ENCODE peak calls at places on chromosomes 7 and 10, in four cellular contexts. One of them, this sample, is unnamed.
A peak's percentile ranks its signal among the peaks of the same experiment; 100 is the strongest.

GRCh38 chr7:148665211-148665610 is 33.5 kb upstream of the CUL1 start:
- DNase-seq in HepG2: no peak
- DNase-seq in GM12878: no peak
- DNase-seq in K562: no peak
- DNase-seq in this sample: no peak

GRCh38 chr7:79984210-79984609 is 150.4 kb upstream of the GNAI1 start:
- DNase-seq in K562: no peak
- DNase-seq in GM12878: no peak
- DNase-seq in HepG2: no peak
- DNase-seq in this sample: no peak

GRCh38 chr10:69232252-69232651 is 12.1 kb downstream of the HKDC1 start:
- DNase-seq in GM12878: no peak
- DNase-seq in K562: no peak
- DNase-seq in HepG2: no peak
- DNase-seq in this sample: no peak

GRCh38 chr7:128835231-128835751 is 5.1 kb downstream of the FLNC start:
- DNase-seq in HepG2: no peak
- DNase-seq in K562: no peak
- DNase-seq in GM12878: no peak
- DNase-seq in this sample: no peak

GRCh38 chr10:110225756-110226554 is 18.6 kb downstream of the MXI1 start:
- DNase-seq in K562: peak; percentile 85
- DNase-seq in HepG2: peak; percentile 83
- DNase-seq in GM12878: no peak
- DNase-seq in this sample: peak; percentile 90

GRCh38 chr10:12501851-12502525 is 152.6 kb downstream of the CAMK1D start:
- DNase-seq in GM12878: no peak
- DNase-seq in HepG2: no peak
- DNase-seq in K562: no peak
- DNase-seq in this sample: no peak

GRCh38 chr7:27346531-27347260 is 104.1 kb downstream of the EVX1 start:
- DNase-seq in GM12878: no peak
- DNase-seq in HepG2: peak; percentile 66
- DNase-seq in K562: no peak
- DNase-seq in this sample: peak; percentile 75

GRCh38 chr7:99440195-99440594 is 1.5 kb downstream of the CPSF4 start:
- DNase-seq in GM12878: no peak
- DNase-seq in HepG2: no peak
- DNase-seq in K562: no peak
- DNase-seq in this sample: no peak

GRCh38 chr10:132339276-132339675 is 7.3 kb downstream of the LRRC27 start:
- DNase-seq in GM12878: no peak
- DNase-seq in K562: no peak
- DNase-seq in HepG2: no peak
- DNase-seq in this sample: no peak

GRCh38 chr10:123175389-123176387 is 21.5 kb downstream of the BUB3 start:
- DNase-seq in GM12878: no peak
- DNase-seq in HepG2: no peak
- DNase-seq in K562: no peak
- DNase-seq in this sample: no peak

GRCh38 chr7:22329816-22330524 is 27.0 kb downstream of the RAPGEF5 start:
- DNase-seq in HepG2: no peak
- DNase-seq in GM12878: no peak
- DNase-seq in K562: no peak
- DNase-seq in this sample: no peak

GRCh38 chr10:87092861-87093460 is 1.7 kb downstream of the GLUD1 start:
- DNase-seq in K562: peak; percentile 11
- DNase-seq in HepG2: peak; percentile 89
- DNase-seq in GM12878: peak; percentile 42
- DNase-seq in this sample: no peak

GRCh38 chr7:108132551-108133265 is 2.5 kb upstream of the LAMB4 start:
- DNase-seq in GM12878: no peak
- DNase-seq in K562: no peak
- DNase-seq in HepG2: no peak
- DNase-seq in this sample: no peak

GRCh38 chr10:51214897-51215227 is 140.6 kb downstream of the PRKG1 start:
- DNase-seq in HepG2: peak; percentile 13
- DNase-seq in K562: no peak
- DNase-seq in GM12878: no peak
- DNase-seq in this sample: no peak

GRCh38 chr10:12656518-12657142 is 307.3 kb downstream of the CAMK1D start:
- DNase-seq in K562: peak; percentile 33
- DNase-seq in GM12878: no peak
- DNase-seq in HepG2: peak; percentile 37
- DNase-seq in this sample: peak; percentile 45

GRCh38 chr7:129924602-129925001 is 28.2 kb downstream of the UBE2H start:
- DNase-seq in GM12878: no peak
- DNase-seq in HepG2: no peak
- DNase-seq in K562: no peak
- DNase-seq in this sample: no peak

GRCh38 chr10:36602374-36602773 is 523.0 kb upstream of the ANKRD30A start:
- DNase-seq in GM12878: no peak
- DNase-seq in K562: no peak
- DNase-seq in HepG2: no peak
- DNase-seq in this sample: no peak

GRCh38 chr7:55192718-55193117 is 172.4 kb upstream of the LANCL2 start:
- DNase-seq in HepG2: no peak
- DNase-seq in K562: no peak
- DNase-seq in GM12878: no peak
- DNase-seq in this sample: no peak

GRCh38 chr10:76786673-76787072 is 850.9 kb downstream of the KCNMA1 start:
- DNase-seq in HepG2: no peak
- DNase-seq in GM12878: no peak
- DNase-seq in K562: no peak
- DNase-seq in this sample: no peak

GRCh38 chr10:62430881-62431280 is 56.7 kb downstream of the ZNF365 start:
- DNase-seq in K562: no peak
- DNase-seq in HepG2: no peak
- DNase-seq in GM12878: no peak
- DNase-seq in this sample: no peak

GRCh38 chr7:67673861-67674260 is 677.2 kb downstream of the TYW1 start:
- DNase-seq in K562: no peak
- DNase-seq in HepG2: no peak
- DNase-seq in GM12878: no peak
- DNase-seq in this sample: no peak

GRCh38 chr10:16700331-16700730 is 116.9 kb downstream of the RSU1 start:
- DNase-seq in GM12878: no peak
- DNase-seq in K562: no peak
- DNase-seq in HepG2: no peak
- DNase-seq in this sample: no peak

DNA sequence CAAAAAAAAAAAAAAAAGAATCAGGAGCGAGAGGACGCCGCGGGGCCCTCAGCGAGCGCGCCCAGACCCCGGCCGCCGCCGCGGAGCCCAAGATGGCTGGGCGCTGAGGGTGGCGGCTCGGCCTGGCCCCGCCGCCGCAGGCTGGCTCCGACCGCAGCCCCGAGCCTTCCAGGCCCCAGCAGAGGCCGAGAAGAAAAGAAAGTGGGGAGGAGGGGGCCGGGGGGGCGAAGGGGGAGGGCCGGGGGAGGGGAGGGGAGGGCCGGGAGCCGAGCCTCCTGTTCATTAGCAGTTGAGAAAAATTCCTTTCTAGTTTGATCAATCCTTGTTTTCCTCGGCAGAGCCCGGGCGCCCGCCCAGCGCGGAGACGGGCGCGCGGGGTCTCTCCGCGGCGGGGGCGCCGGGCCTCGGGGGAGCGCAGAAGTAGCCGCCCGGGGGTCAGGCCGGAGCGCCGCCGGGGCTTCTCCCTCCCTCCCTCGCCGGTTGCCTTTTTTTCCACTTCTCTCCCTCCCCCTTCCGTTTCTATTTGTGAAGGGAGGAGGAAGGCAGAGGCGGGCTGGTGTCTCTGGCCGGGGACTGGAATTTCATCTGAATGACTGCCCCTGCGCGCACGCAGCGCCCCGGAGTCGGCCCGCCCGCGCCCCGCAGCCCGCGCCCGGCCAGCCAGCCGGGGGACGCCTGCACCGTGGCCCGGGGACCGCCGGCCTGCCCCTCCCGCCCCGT is 773 bp upstream of the TRIM8 start:
- DNase-seq in HepG2: peak; percentile 70
- DNase-seq in K562: peak; percentile 57
- DNase-seq in GM12878: no peak
- DNase-seq in this sample: peak; percentile 46
- TF ChIP-seq TARDBP in HepG2: no peak
- TF ChIP-seq TARDBP in K562: no peak
- TF ChIP-seq TARDBP in GM12878: no peak
- TF ChIP-seq TARDBP in this sample: no peak

DNA sequence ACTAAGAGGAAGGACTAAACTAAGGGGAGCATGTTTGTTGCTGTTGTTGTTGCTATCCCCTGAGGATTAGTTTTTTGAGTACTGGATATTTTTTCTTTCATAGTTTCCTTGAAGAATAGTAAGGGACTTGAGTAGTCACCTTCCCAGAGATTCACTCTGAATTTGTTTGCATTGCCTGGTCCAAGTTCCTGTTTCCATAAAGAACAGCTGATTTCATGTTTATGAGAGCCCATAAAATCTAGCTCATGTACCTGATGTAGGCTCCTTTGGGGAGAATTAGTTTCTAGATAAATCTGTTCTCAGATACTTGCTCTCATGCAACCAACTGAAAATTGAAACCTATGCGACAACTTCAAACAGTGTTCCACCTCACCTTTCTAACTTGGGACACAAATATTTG is 464.4 kb upstream of the MBL2 start:
- DNase-seq in GM12878: no peak
- DNase-seq in K562: no peak
- DNase-seq in HepG2: no peak
- DNase-seq in this sample: no peak
- TF ChIP-seq TARDBP in GM12878: no peak
- TF ChIP-seq TARDBP in K562: no peak
- TF ChIP-seq TARDBP in HepG2: no peak
- TF ChIP-seq TARDBP in this sample: no peak

GRCh38 chr10:43904831-43905230 is 256.1 kb upstream of the ZNF32 start:
- DNase-seq in K562: no peak
- DNase-seq in HepG2: no peak
- DNase-seq in GM12878: no peak
- DNase-seq in this sample: no peak

GRCh38 chr10:43903451-43903850 is 254.8 kb upstream of the ZNF32 start:
- DNase-seq in K562: no peak
- DNase-seq in HepG2: no peak
- DNase-seq in GM12878: no peak
- DNase-seq in this sample: no peak

GRCh38 chr10:43905502-43906236 is 257.0 kb upstream of the ZNF32 start:
- DNase-seq in K562: no peak
- DNase-seq in HepG2: no peak
- DNase-seq in GM12878: no peak
- DNase-seq in this sample: no peak

GRCh38 chr10:43904301-43904700 is 255.6 kb upstream of the ZNF32 start:
- DNase-seq in HepG2: no peak
- DNase-seq in K562: no peak
- DNase-seq in GM12878: no peak
- DNase-seq in this sample: no peak

GRCh38 chr10:43906470-43906869 is 257.8 kb upstream of the ZNF32 start:
- DNase-seq in K562: no peak
- DNase-seq in GM12878: no peak
- DNase-seq in HepG2: no peak
- DNase-seq in this sample: no peak
- TF ChIP-seq TARDBP in K562: no peak
- TF ChIP-seq TARDBP in GM12878: no peak
- TF ChIP-seq TARDBP in HepG2: no peak
- TF ChIP-seq TARDBP in this sample: no peak

GRCh38 chr10:85464336-85464735 is 902.3 kb downstream of the GRID1 start:
- DNase-seq in GM12878: no peak
- DNase-seq in K562: no peak
- DNase-seq in HepG2: no peak
- DNase-seq in this sample: no peak
- TF ChIP-seq TARDBP in GM12878: no peak
- TF ChIP-seq TARDBP in K562: no peak
- TF ChIP-seq TARDBP in HepG2: no peak
- TF ChIP-seq TARDBP in this sample: no peak

GRCh38 chr7:112083776-112084175 is 122.4 kb downstream of the DOCK4 start:
- DNase-seq in K562: no peak
- DNase-seq in HepG2: no peak
- DNase-seq in GM12878: no peak
- DNase-seq in this sample: no peak
- TF ChIP-seq TARDBP in K562: no peak
- TF ChIP-seq TARDBP in HepG2: no peak
- TF ChIP-seq TARDBP in GM12878: no peak
- TF ChIP-seq TARDBP in this sample: no peak

GRCh38 chr10:48695636-48696534 is 11.2 kb downstream of the WDFY4 start:
- DNase-seq in K562: no peak
- DNase-seq in GM12878: no peak
- DNase-seq in HepG2: no peak
- DNase-seq in this sample: no peak

GRCh38 chr10:48696535-48696873 is 11.8 kb downstream of the WDFY4 start:
- DNase-seq in HepG2: no peak
- DNase-seq in K562: no peak
- DNase-seq in GM12878: no peak
- DNase-seq in this sample: no peak

GRCh38 chr10:48692748-48693147 is 8.1 kb downstream of the WDFY4 start:
- DNase-seq in K562: no peak
- DNase-seq in GM12878: no peak
- DNase-seq in HepG2: no peak
- DNase-seq in this sample: no peak

GRCh38 chr10:48693206-48693605 is 8.5 kb downstream of the WDFY4 start:
- DNase-seq in GM12878: no peak
- DNase-seq in HepG2: no peak
- DNase-seq in K562: no peak
- DNase-seq in this sample: no peak

GRCh38 chr10:48694371-48695030 is 9.8 kb downstream of the WDFY4 start:
- DNase-seq in HepG2: no peak
- DNase-seq in GM12878: no peak
- DNase-seq in K562: no peak
- DNase-seq in this sample: no peak
- TF ChIP-seq TARDBP in HepG2: no peak
- TF ChIP-seq TARDBP in GM12878: no peak
- TF ChIP-seq TARDBP in K562: no peak
- TF ChIP-seq TARDBP in this sample: no peak

GRCh38 chr7:44213872-44214595 is 13.3 kb downstream of the YKT6 start:
- DNase-seq in HepG2: peak; percentile 56
- DNase-seq in K562: peak; percentile 71
- DNase-seq in GM12878: no peak
- DNase-seq in this sample: peak; percentile 65
- TF ChIP-seq TARDBP in HepG2: no peak
- TF ChIP-seq TARDBP in K562: no peak
- TF ChIP-seq TARDBP in GM12878: no peak
- TF ChIP-seq TARDBP in this sample: no peak

GRCh38 chr10:113052076-113052830 is 102.2 kb downstream of the TCF7L2 start:
- DNase-seq in GM12878: no peak
- DNase-seq in HepG2: no peak
- DNase-seq in K562: peak; percentile 24
- DNase-seq in this sample: no peak
- TF ChIP-seq TARDBP in GM12878: no peak
- TF ChIP-seq TARDBP in HepG2: no peak
- TF ChIP-seq TARDBP in K562: no peak
- TF ChIP-seq TARDBP in this sample: no peak

This sample was measured in HEK293T.